ENCODE peak calls at places on chromosomes 13 and 19, in five cellular contexts. D, X, Z, O and E are unnamed samples.

GRCh38 chr13:97125051-97125809 is 96.9 kb upstream of the MBNL2 start:
- DNase-seq in X (peak), O (peak), Z (peak), D (no peak), E (peak)

GRCh38 chr19:34772697-34773554 is at the start of gene ZNF599:
- DNase-seq in D (peak), O (peak), X (peak), Z (peak), E (peak)

GRCh38 chr19:5914358-5914774 is 312 bp downstream of the CAPS start:
- DNase-seq in Z (no peak), O (no peak), D (no peak), X (no peak), E (no peak)

GRCh38 chr13:39531646-39532045 is 71.3 kb downstream of the LHFPL6 start:
- DNase-seq in X (no peak), Z (no peak), O (peak), D (no peak), E (no peak)

GRCh38 chr19:39140594-39140993 is 15.0 kb downstream of the PAK4 start:
- DNase-seq in Z (no peak), D (no peak), O (no peak), X (no peak), E (no peak)

GRCh38 chr19:47723573-47723923 is 10.3 kb downstream of the EHD2 start:
- DNase-seq in X (peak), O (peak), D (no peak), Z (no peak), E (peak)

GRCh38 chr13:20360041-20360491 is 127.9 kb upstream of the GJB6 start:
- DNase-seq in X (no peak), Z (no peak), D (no peak), O (peak), E (no peak)

GRCh38 chr13:37143901-37144300 is 38.4 kb upstream of the CSNK1A1L start:
- DNase-seq in Z (no peak), O (no peak), D (no peak), X (no peak), E (no peak)

GRCh38 chr13:30134578-30134977 is 172.8 kb downstream of the KATNAL1 start:
- DNase-seq in D (no peak), O (no peak), X (no peak), Z (no peak), E (no peak)